ENCODE peak calls at places on chromosome 6, in four cellular contexts. One of them, this sample, is unnamed.

GRCh38 chr6:81834141-81834621 is 81.7 kb upstream of the TENT5A start:
- DNase-seq in HepG2: no peak
- DNase-seq in K562: no peak
- DNase-seq in WTC11: no peak
- DNase-seq in this sample: no peak

GRCh38 chr6:108557494-108558371 is 3.0 kb upstream of the FOXO3 start:
- DNase-seq in HepG2: peak; percentile 15
- DNase-seq in WTC11: peak; percentile 86
- DNase-seq in K562: peak; percentile 85
- DNase-seq in this sample: no peak

GRCh38 chr6:89495961-89496535 is 63.1 kb downstream of the ANKRD6 start:
- DNase-seq in WTC11: no peak
- DNase-seq in HepG2: no peak
- DNase-seq in K562: no peak
- DNase-seq in this sample: no peak

GRCh38 chr6:150070236-150070860 is 1.4 kb upstream of the ULBP3 start:
- DNase-seq in HepG2: no peak
- DNase-seq in WTC11: no peak
- DNase-seq in K562: no peak
- DNase-seq in this sample: no peak

GRCh38 chr6:6688951-6689350 is 100.4 kb downstream of the LY86 start:
- DNase-seq in K562: no peak
- DNase-seq in WTC11: no peak
- DNase-seq in HepG2: no peak
- DNase-seq in this sample: no peak

GRCh38 chr6:114033606-114034005 is 62.7 kb upstream of the HDAC2 start:
- DNase-seq in WTC11: no peak
- DNase-seq in HepG2: no peak
- DNase-seq in K562: no peak
- DNase-seq in this sample: no peak

GRCh38 chr6:127178746-127179145 is 60.3 kb downstream of the RSPO3 start:
- DNase-seq in WTC11: no peak
- DNase-seq in K562: no peak
- DNase-seq in HepG2: no peak
- DNase-seq in this sample: no peak

GRCh38 chr6:47478233-47479155 is 905 bp downstream of the CD2AP start:
- DNase-seq in HepG2: peak; percentile 43
- DNase-seq in WTC11: no peak
- DNase-seq in K562: no peak
- DNase-seq in this sample: no peak

GRCh38 chr6:67694127-67694526 is 941.0 kb upstream of the ADGRB3 start:
- DNase-seq in K562: no peak
- DNase-seq in HepG2: peak; percentile 7
- DNase-seq in WTC11: no peak
- DNase-seq in this sample: no peak

GRCh38 chr6:123393333-123393732 is 243.4 kb downstream of the TRDN start:
- DNase-seq in WTC11: no peak
- DNase-seq in K562: no peak
- DNase-seq in HepG2: peak; percentile 6
- DNase-seq in this sample: no peak

GRCh38 chr6:132188865-132189264 is 212.4 kb downstream of the MOXD1 start:
- DNase-seq in WTC11: no peak
- DNase-seq in K562: no peak
- DNase-seq in HepG2: no peak
- DNase-seq in this sample: no peak

GRCh38 chr6:114432380-114432779 is 89.6 kb upstream of the HS3ST5 start:
- DNase-seq in K562: no peak
- DNase-seq in WTC11: no peak
- DNase-seq in HepG2: no peak
- DNase-seq in this sample: no peak

GRCh38 chr6:37517411-37517812 is 17.7 kb upstream of the CCDC167 start:
- DNase-seq in HepG2: no peak
- DNase-seq in WTC11: no peak
- DNase-seq in K562: no peak
- DNase-seq in this sample: no peak

GRCh38 chr6:168968228-168968627 is 285.4 kb downstream of the THBS2 start:
- DNase-seq in HepG2: peak; percentile 44
- DNase-seq in WTC11: no peak
- DNase-seq in K562: no peak
- DNase-seq in this sample: no peak

GRCh38 chr6:157099912-157100593 is 223.3 kb downstream of the TMEM242 start:
- DNase-seq in HepG2: no peak
- DNase-seq in K562: peak; percentile 33
- DNase-seq in WTC11: no peak
- DNase-seq in this sample: peak; percentile 71

GRCh38 chr6:113414511-113414910 is 442.6 kb upstream of the MARCKS start:
- DNase-seq in HepG2: peak; percentile 40
- DNase-seq in K562: no peak
- DNase-seq in WTC11: no peak
- DNase-seq in this sample: no peak

GRCh38 chr6:23027281-23027680 is 457.9 kb downstream of the HDGFL1 start:
- DNase-seq in WTC11: no peak
- DNase-seq in K562: no peak
- DNase-seq in HepG2: no peak
- DNase-seq in this sample: no peak

GRCh38 chr6:161261325-161261724 is 12.5 kb downstream of the AGPAT4 start:
- DNase-seq in K562: no peak
- DNase-seq in HepG2: no peak
- DNase-seq in WTC11: no peak
- DNase-seq in this sample: no peak

GRCh38 chr6:89122625-89123024 is 4.8 kb upstream of the SRSF12 start:
- DNase-seq in K562: no peak
- DNase-seq in HepG2: peak; percentile 53
- DNase-seq in WTC11: no peak
- DNase-seq in this sample: no peak

GRCh38 chr6:47932575-47932974 is 150.7 kb downstream of the OPN5 start:
- DNase-seq in K562: no peak
- DNase-seq in WTC11: no peak
- DNase-seq in HepG2: no peak
- DNase-seq in this sample: no peak

GRCh38 chr6:113903666-113904330 is 46.7 kb downstream of the MARCKS start:
- DNase-seq in WTC11: no peak
- DNase-seq in K562: no peak
- DNase-seq in HepG2: peak; percentile 45
- DNase-seq in this sample: no peak

GRCh38 chr6:47485491-47486135 is 8.0 kb downstream of the CD2AP start:
- DNase-seq in HepG2: no peak
- DNase-seq in WTC11: no peak
- DNase-seq in K562: no peak
- DNase-seq in this sample: no peak

GRCh38 chr6:134982161-134982560 is 32.3 kb upstream of the ALDH8A1 start:
- DNase-seq in K562: no peak
- DNase-seq in HepG2: no peak
- DNase-seq in WTC11: no peak
- DNase-seq in this sample: no peak

GRCh38 chr6:167079853-167080297 is 43.0 kb upstream of the CCR6 start:
- DNase-seq in WTC11: no peak
- DNase-seq in K562: no peak
- DNase-seq in HepG2: no peak
- DNase-seq in this sample: peak; percentile 93

GRCh38 chr6:37209461-37210205 is 39.7 kb downstream of the PIM1 start:
- DNase-seq in HepG2: no peak
- DNase-seq in K562: no peak
- DNase-seq in WTC11: no peak
- DNase-seq in this sample: no peak

GRCh38 chr6:62645274-62645673 is 359.2 kb upstream of the KHDRBS2 start:
- DNase-seq in K562: no peak
- DNase-seq in WTC11: no peak
- DNase-seq in HepG2: no peak
- DNase-seq in this sample: no peak

GRCh38 chr6:154223296-154223695 is 133.3 kb downstream of the IPCEF1 start:
- DNase-seq in K562: no peak
- DNase-seq in WTC11: no peak
- DNase-seq in HepG2: no peak
- DNase-seq in this sample: no peak

GRCh38 chr6:33156964-33157363 is 35.3 kb downstream of the COL11A2 start:
- DNase-seq in WTC11: no peak
- DNase-seq in K562: peak; percentile 4
- DNase-seq in HepG2: peak; percentile 31
- DNase-seq in this sample: no peak
- TF ChIP-seq TCF7 in WTC11: no peak
- TF ChIP-seq TCF7 in K562: no peak
- TF ChIP-seq TCF7 in HepG2: no peak
- TF ChIP-seq TCF7 in this sample: no peak

GRCh38 chr6:116066789-116067188 is 6.1 kb upstream of the FRK start:
- DNase-seq in K562: no peak
- DNase-seq in WTC11: no peak
- DNase-seq in HepG2: no peak
- DNase-seq in this sample: no peak

GRCh38 chr6:116073765-116074450 is 13.2 kb upstream of the FRK start:
- DNase-seq in HepG2: peak; percentile 75
- DNase-seq in K562: no peak
- DNase-seq in WTC11: no peak
- DNase-seq in this sample: no peak

GRCh38 chr6:116074732-116075387 is 14.2 kb upstream of the FRK start:
- DNase-seq in K562: no peak
- DNase-seq in HepG2: no peak
- DNase-seq in WTC11: no peak
- DNase-seq in this sample: no peak

GRCh38 chr6:116072368-116072767 is 11.7 kb upstream of the FRK start:
- DNase-seq in HepG2: peak; percentile 69
- DNase-seq in K562: no peak
- DNase-seq in WTC11: no peak
- DNase-seq in this sample: no peak

DNA sequence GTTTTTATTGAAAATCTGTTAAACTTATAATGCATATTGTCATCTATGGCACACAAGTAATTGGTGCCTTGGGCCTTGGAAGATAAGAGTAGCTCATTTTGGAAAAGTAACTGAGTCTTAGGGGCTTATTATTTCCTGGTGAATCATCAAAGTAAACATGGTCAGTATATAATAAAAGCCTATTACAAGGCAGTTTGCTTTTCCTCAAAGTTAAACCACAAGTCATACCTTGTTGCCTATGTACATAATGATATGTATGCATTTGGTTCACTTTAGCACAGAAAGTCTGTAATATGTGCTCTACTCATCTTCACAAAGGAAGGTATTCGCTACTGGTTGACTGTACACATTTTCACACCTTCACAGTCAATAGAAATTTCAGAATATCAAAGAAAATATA is 10.3 kb upstream of the FRK start:
- DNase-seq in HepG2: peak; percentile 70
- DNase-seq in WTC11: no peak
- DNase-seq in K562: no peak
- DNase-seq in this sample: no peak
- TF ChIP-seq TCF7 in HepG2: peak; percentile 38
- TF ChIP-seq TCF7 in WTC11: no peak
- TF ChIP-seq TCF7 in K562: no peak
- TF ChIP-seq TCF7 in this sample: no peak

GRCh38 chr6:115545410-115545986 is 515.2 kb downstream of the FRK start:
- DNase-seq in K562: no peak
- DNase-seq in WTC11: peak; percentile 81
- DNase-seq in HepG2: peak; percentile 22
- DNase-seq in this sample: no peak
- TF ChIP-seq TCF7 in K562: no peak
- TF ChIP-seq TCF7 in WTC11: no peak
- TF ChIP-seq TCF7 in HepG2: no peak
- TF ChIP-seq TCF7 in this sample: no peak

GRCh38 chr6:104704191-104704590 is 155.5 kb downstream of the HACE1 start:
- DNase-seq in K562: no peak
- DNase-seq in WTC11: no peak
- DNase-seq in HepG2: no peak
- DNase-seq in this sample: no peak
- TF ChIP-seq TCF7 in K562: no peak
- TF ChIP-seq TCF7 in WTC11: no peak
- TF ChIP-seq TCF7 in HepG2: no peak
- TF ChIP-seq TCF7 in this sample: no peak

GRCh38 chr6:14719273-14719672 is 526.6 kb upstream of the JARID2 start:
- DNase-seq in K562: no peak
- DNase-seq in WTC11: no peak
- DNase-seq in HepG2: no peak
- DNase-seq in this sample: no peak

GRCh38 chr6:14720411-14721102 is 525.3 kb upstream of the JARID2 start:
- DNase-seq in WTC11: no peak
- DNase-seq in HepG2: no peak
- DNase-seq in K562: no peak
- DNase-seq in this sample: no peak

GRCh38 chr6:14713966-14714631 is 531.8 kb upstream of the JARID2 start:
- DNase-seq in HepG2: no peak
- DNase-seq in WTC11: no peak
- DNase-seq in K562: no peak
- DNase-seq in this sample: no peak

GRCh38 chr6:14716499-14717146 is 529.2 kb upstream of the JARID2 start:
- DNase-seq in WTC11: no peak
- DNase-seq in K562: no peak
- DNase-seq in HepG2: no peak
- DNase-seq in this sample: no peak

DNA sequence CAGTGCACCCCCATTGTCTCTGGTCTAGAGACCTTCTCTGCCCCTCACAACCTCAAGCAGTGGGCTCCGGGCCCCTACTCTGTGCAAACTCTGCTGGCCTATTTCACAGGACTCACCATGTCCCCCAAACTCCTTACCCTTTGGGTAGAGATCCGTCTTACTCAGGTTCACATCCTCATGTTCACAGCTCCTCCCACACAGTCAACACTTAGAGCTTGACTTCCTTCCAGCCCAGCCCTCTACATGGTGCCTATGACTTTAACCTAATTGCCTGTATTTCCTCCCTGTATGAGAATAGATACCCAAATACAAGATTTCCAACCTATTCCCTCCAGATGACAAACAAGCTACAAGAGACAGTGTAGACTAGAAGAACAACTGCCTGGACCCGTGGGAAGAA is 528.6 kb upstream of the JARID2 start:
- DNase-seq in HepG2: no peak
- DNase-seq in K562: no peak
- DNase-seq in WTC11: no peak
- DNase-seq in this sample: no peak
- TF ChIP-seq TCF7 in HepG2: no peak
- TF ChIP-seq TCF7 in K562: no peak
- TF ChIP-seq TCF7 in WTC11: no peak
- TF ChIP-seq TCF7 in this sample: no peak

DNA sequence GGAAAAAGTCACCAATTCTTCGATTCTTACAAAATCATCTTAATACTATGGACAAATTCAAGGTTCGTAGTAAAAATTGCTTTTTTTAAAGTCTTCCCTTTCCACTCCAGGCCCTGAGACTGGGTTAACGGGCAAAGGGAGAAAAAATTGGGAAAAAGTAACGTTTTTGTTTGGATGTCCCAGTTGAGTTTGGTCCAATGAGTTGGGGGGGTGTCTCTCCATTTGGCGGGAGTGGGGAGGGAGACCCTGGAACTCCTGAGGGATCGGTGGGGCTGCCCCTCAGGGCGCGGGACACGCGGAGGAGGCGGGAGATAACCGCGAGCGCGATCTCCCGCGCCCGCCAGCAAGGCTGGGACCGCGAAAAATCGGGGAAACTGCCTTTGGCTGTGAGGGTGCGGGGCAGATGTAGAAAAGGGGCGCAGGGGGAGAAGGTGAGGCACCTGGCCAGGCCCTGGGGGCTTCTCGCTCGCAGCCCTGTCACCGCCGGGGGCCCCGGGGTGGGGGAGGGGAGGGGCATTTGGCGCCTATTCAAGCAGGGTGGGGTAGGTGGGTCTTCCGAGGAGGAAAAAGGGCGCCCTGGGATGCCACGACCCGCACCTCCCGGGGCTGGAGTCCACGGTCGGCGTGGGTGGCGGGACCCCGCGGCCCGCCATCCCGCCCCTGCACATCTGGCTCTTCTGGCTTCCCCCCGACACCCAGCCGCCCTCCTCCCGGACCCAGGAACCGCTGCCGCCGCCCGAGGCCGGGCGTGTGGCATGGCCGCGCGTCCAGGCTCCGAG is 663 bp downstream of the FBXO5 start:
- DNase-seq in HepG2: no peak
- DNase-seq in K562: peak; percentile 54
- DNase-seq in WTC11: no peak
- DNase-seq in this sample: no peak
- TF ChIP-seq TCF7 in HepG2: no peak
- TF ChIP-seq TCF7 in K562: no peak
- TF ChIP-seq TCF7 in WTC11: no peak
- TF ChIP-seq TCF7 in this sample: no peak